ENCODE peak calls at places on chromosomes 3 and 15, in four cellular contexts. N, F, P and G are unnamed samples.

GRCh38 chr3:121483290-121483689 is 62.5 kb downstream of the POLQ start:
- DNase-seq in N (no peak), F (no peak), P (no peak), G (no peak)

GRCh38 chr15:76059320-76060097 is at the start of gene TMEM266:
- DNase-seq in N (peak; percentile 54), F (peak; percentile 23), P (no peak), G (peak; percentile 69)

GRCh38 chr15:80787238-80787805 is 8.2 kb downstream of the CEMIP start:
- DNase-seq in N (no peak), F (no peak), P (no peak), G (no peak)

GRCh38 chr3:129605593-129606521 is 619 bp downstream of the PLXND1 start:
- DNase-seq in N (peak; percentile 36), F (peak; percentile 67), P (no peak), G (peak; percentile 79)

GRCh38 chr3:9916734-9917680 is at the start of gene IL17RC:
- DNase-seq in N (peak; percentile 82), F (peak; percentile 77), P (no peak), G (peak; percentile 59)

GRCh38 chr15:57565326-57565725 is 26.4 kb upstream of the MYZAP start:
- DNase-seq in N (no peak), F (no peak), P (no peak), G (peak; percentile 49)

GRCh38 chr15:51846463-51847230 is 17.2 kb downstream of the TMOD3 start:
- DNase-seq in N (no peak), F (peak; percentile 97), P (no peak), G (peak; percentile 53)

GRCh38 chr15:29568840-29569532 is 253.3 kb downstream of the TJP1 start:
- DNase-seq in N (peak; percentile 88), F (no peak), P (no peak), G (peak; percentile 7)

GRCh38 chr3:33074217-33075067 is 22.5 kb downstream of the GLB1 start:
- DNase-seq in N (peak; percentile 93), F (peak; percentile 72), P (no peak), G (peak; percentile 79)

GRCh38 chr3:57967590-57967989 is 40.6 kb upstream of the FLNB start:
- DNase-seq in N (no peak), F (no peak), P (no peak), G (no peak)

GRCh38 chr3:172096881-172097420 is 57.6 kb downstream of the FNDC3B start:
- DNase-seq in N (peak; percentile 19), F (peak; percentile 48), P (no peak), G (peak; percentile 88)

GRCh38 chr3:158103131-158103955 is 2.9 kb downstream of the SHOX2 start:
- DNase-seq in N (no peak), F (no peak), P (no peak), G (no peak)

GRCh38 chr15:63407612-63408011 is 26.0 kb upstream of the CA12 start:
- DNase-seq in N (no peak), F (peak; percentile 64), P (no peak), G (no peak)

GRCh38 chr15:53434174-53434678 is 325.2 kb downstream of the WDR72 start:
- DNase-seq in N (no peak), F (no peak), P (no peak), G (no peak)

GRCh38 chr3:131217296-131217741 is 164.3 kb upstream of the NUDT16 start:
- DNase-seq in N (peak; percentile 10), F (no peak), P (no peak), G (no peak)

GRCh38 chr3:160686955-160687535 is 10.1 kb downstream of the ARL14 start:
- DNase-seq in N (no peak), F (peak; percentile 39), P (no peak), G (peak; percentile 22)

GRCh38 chr3:87088984-87089841 is 98.3 kb upstream of the VGLL3 start:
- DNase-seq in N (peak; percentile 46), F (peak; percentile 3), P (no peak), G (no peak)

GRCh38 chr3:69231929-69232437 is 109.6 kb upstream of the LMOD3 start:
- DNase-seq in N (no peak), F (no peak), P (no peak), G (no peak)

GRCh38 chr3:44477312-44478030 is at the start of gene ZNF445:
- DNase-seq in N (peak; percentile 57), F (peak; percentile 78), P (no peak), G (peak; percentile 85)

GRCh38 chr3:14459384-14459783 is 57.0 kb downstream of the SLC6A6 start:
- DNase-seq in N (no peak), F (no peak), P (no peak), G (no peak)

GRCh38 chr3:73581134-73581846 is 43.5 kb downstream of the PDZRN3 start:
- DNase-seq in N (no peak), F (no peak), P (no peak), G (no peak)

GRCh38 chr15:35121611-35122359 is 36.7 kb upstream of the NANOGP8 start:
- DNase-seq in N (no peak), F (no peak), P (no peak), G (no peak)

GRCh38 chr15:58182460-58183163 is 44.4 kb downstream of the AQP9 start:
- DNase-seq in N (peak; percentile 75), F (peak; percentile 76), P (no peak), G (peak; percentile 53)

GRCh38 chr15:92869977-92870644 is 30.0 kb upstream of the CHD2 start:
- DNase-seq in N (no peak), F (no peak), P (no peak), G (no peak)

GRCh38 chr3:100265016-100265415 is 4.2 kb downstream of the TBC1D23 start:
- DNase-seq in N (no peak), F (no peak), P (no peak), G (no peak)

GRCh38 chr3:64417816-64418215 is 192.6 kb upstream of the PRICKLE2 start:
- DNase-seq in N (no peak), F (no peak), P (peak; percentile 33), G (no peak)

GRCh38 chr15:100732359-100733055 is 130.1 kb downstream of the ASB7 start:
- DNase-seq in N (no peak), F (no peak), P (no peak), G (no peak)

GRCh38 chr15:69794643-69795461 is 302.9 kb downstream of the TLE3 start:
- DNase-seq in N (no peak), F (no peak), P (no peak), G (no peak)

GRCh38 chr15:78054971-78055370 is 22.5 kb downstream of the TBC1D2B start:
- DNase-seq in N (no peak), F (no peak), P (no peak), G (no peak)

GRCh38 chr15:78058401-78058935 is 19.0 kb downstream of the TBC1D2B start:
- DNase-seq in N (no peak), F (no peak), P (no peak), G (no peak)

GRCh38 chr15:78057803-78058202 is 19.7 kb downstream of the TBC1D2B start:
- DNase-seq in N (no peak), F (no peak), P (no peak), G (no peak)

GRCh38 chr15:78055923-78056713 is 21.4 kb downstream of the TBC1D2B start:
- DNase-seq in N (no peak), F (no peak), P (no peak), G (peak; percentile 74)

GRCh38 chr15:78056714-78057269 is 20.7 kb downstream of the TBC1D2B start:
- DNase-seq in N (no peak), F (peak; percentile 61), P (no peak), G (peak; percentile 75)
- TF ChIP-seq MAX in N (no peak), F (no peak), P (no peak), G (peak; percentile 40)

DNA sequence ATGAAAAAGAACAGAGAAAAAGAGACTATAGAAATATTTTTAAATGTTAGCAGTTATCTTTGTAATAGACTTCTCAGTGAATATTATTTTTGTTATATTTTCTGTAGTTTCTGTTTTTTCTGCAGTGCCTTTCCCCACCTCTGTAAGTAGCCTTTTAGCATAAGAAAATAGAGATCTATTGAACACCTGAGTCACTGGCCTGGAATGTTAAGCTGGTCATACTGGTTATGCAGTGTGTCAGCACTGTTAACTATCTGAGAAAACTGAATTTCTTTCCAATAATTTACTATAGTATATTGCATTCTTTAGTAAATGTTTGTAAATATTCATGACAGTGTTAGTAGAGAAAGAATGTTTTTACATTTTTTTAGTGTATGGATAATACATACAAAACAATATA is 79.8 kb downstream of the NECTIN3 start:
- DNase-seq in N (no peak), F (no peak), P (no peak), G (no peak)
- TF ChIP-seq MYC in N (no peak), F (no peak), P (no peak), G (no peak)

GRCh38 chr15:90008607-90009006 is 7.5 kb downstream of the ZNF710 start:
- DNase-seq in N (no peak), F (no peak), P (no peak), G (no peak)
- TF ChIP-seq CTCF in N (no peak), F (no peak), P (no peak), G (no peak)

GRCh38 chr15:41584636-41585139 is 25.7 kb downstream of the TYRO3 start:
- DNase-seq in N (no peak), F (no peak), P (no peak), G (no peak)

GRCh38 chr15:41578736-41579383 is 19.8 kb downstream of the TYRO3 start:
- DNase-seq in N (no peak), F (no peak), P (no peak), G (no peak)

GRCh38 chr15:41577863-41578735 is 19.1 kb downstream of the TYRO3 start:
- DNase-seq in N (no peak), F (no peak), P (no peak), G (no peak)

GRCh38 chr15:41583795-41584194 is 24.8 kb downstream of the TYRO3 start:
- DNase-seq in N (no peak), F (no peak), P (no peak), G (no peak)

DNA sequence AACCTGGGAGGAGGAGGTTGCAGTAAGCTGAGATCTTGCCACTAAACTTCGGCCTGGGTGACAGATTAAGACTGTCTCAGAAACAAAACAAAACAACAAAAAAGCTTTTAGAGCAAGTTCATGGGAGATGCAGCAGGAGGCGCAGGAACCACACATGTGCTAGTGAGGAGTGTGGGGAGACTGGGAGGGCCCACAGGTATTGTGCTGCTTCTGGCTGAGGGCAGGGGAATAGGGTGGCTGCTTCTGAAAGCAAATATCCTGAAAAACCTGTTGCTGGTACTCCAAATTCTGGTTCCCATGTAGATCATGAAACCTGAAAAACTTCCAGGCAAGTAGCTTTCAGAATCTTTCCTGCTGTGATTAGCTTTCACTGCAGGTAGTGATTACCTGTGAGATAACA is 22.1 kb downstream of the TYRO3 start:
- DNase-seq in N (no peak), F (no peak), P (no peak), G (peak; percentile 37)
- TF ChIP-seq MAX in N (no peak), F (no peak), P (no peak), G (no peak)

GRCh38 chr3:76362643-76363042 is 577.3 kb upstream of the ZNF717 start:
- DNase-seq in N (no peak), F (no peak), P (no peak), G (peak; percentile 22)

GRCh38 chr3:76369170-76369569 is 583.8 kb upstream of the ZNF717 start:
- DNase-seq in N (no peak), F (no peak), P (no peak), G (peak; percentile 9)

GRCh38 chr3:76370749-76371148 is 585.4 kb upstream of the ZNF717 start:
- DNase-seq in N (no peak), F (no peak), P (no peak), G (no peak)

GRCh38 chr3:76365284-76365683 is 579.9 kb upstream of the ZNF717 start:
- DNase-seq in N (no peak), F (no peak), P (no peak), G (no peak)

DNA sequence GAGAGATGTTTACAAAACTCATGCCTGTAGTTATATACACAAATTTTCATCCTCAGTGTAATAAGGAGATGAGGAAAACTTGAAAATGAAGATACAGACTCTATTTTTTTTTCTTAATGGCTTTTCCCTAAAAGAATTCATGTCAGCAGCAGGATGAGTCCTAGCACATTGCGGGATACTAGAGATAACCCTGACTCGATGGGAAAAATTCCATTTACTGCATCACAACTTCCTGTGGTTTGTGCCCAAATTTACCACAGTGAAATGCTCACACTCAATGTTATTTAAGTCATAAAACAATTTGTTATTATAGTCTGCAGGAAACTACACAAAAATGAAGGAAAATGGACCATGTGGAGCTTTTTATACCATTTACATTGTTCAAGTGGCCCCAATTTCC is 581.9 kb upstream of the ZNF717 start:
- DNase-seq in N (no peak), F (no peak), P (no peak), G (no peak)
- TF ChIP-seq MYC in N (no peak), F (no peak), P (no peak), G (no peak)